ENCODE peak calls at places on chromosomes 5 and 9, in ten cellular contexts. One of them, this sample, is unnamed.

GRCh38 chr5:131163315-131164119 is 1.5 kb downstream of the HINT1 start:
- DNase-seq in neural progenitor cell: peak; percentile 6
- DNase-seq in PC-3: peak; percentile 30
- DNase-seq in lower lobe of right lung: no peak
- DNase-seq in NT2/D1: no peak
- DNase-seq in body of pancreas: no peak
- DNase-seq in suprapubic skin: no peak
- DNase-seq in colonic mucosa: no peak
- DNase-seq in aorta: no peak
- DNase-seq in A549: no peak
- DNase-seq in this sample: no peak

GRCh38 chr5:73129143-73129542 is 8.8 kb downstream of the TMEM171 start:
- DNase-seq in NT2/D1: no peak
- DNase-seq in A549: no peak
- DNase-seq in neural progenitor cell: no peak
- DNase-seq in suprapubic skin: no peak
- DNase-seq in colonic mucosa: peak; percentile 37
- DNase-seq in body of pancreas: no peak
- DNase-seq in PC-3: no peak
- DNase-seq in aorta: no peak
- DNase-seq in lower lobe of right lung: no peak
- DNase-seq in this sample: no peak

GRCh38 chr9:105438136-105438839 is 9.5 kb upstream of the FSD1L start:
- DNase-seq in lower lobe of right lung: no peak
- DNase-seq in NT2/D1: no peak
- DNase-seq in A549: no peak
- DNase-seq in PC-3: no peak
- DNase-seq in body of pancreas: peak; percentile 30
- DNase-seq in neural progenitor cell: no peak
- DNase-seq in colonic mucosa: no peak
- DNase-seq in aorta: no peak
- DNase-seq in suprapubic skin: no peak
- DNase-seq in this sample: no peak

GRCh38 chr9:35519697-35520403 is 29.9 kb downstream of the RUSC2 start:
- DNase-seq in A549: no peak
- DNase-seq in PC-3: no peak
- DNase-seq in neural progenitor cell: no peak
- DNase-seq in suprapubic skin: no peak
- DNase-seq in aorta: no peak
- DNase-seq in lower lobe of right lung: no peak
- DNase-seq in colonic mucosa: no peak
- DNase-seq in body of pancreas: no peak
- DNase-seq in NT2/D1: no peak
- DNase-seq in this sample: no peak

GRCh38 chr5:100758780-100759179 is 144.3 kb downstream of the ST8SIA4 start:
- DNase-seq in neural progenitor cell: no peak
- DNase-seq in NT2/D1: no peak
- DNase-seq in colonic mucosa: no peak
- DNase-seq in A549: no peak
- DNase-seq in PC-3: peak; percentile 32
- DNase-seq in aorta: no peak
- DNase-seq in lower lobe of right lung: no peak
- DNase-seq in suprapubic skin: no peak
- DNase-seq in body of pancreas: no peak
- DNase-seq in this sample: no peak

GRCh38 chr9:81636280-81636653 is 53.1 kb downstream of the TLE1 start:
- DNase-seq in aorta: no peak
- DNase-seq in colonic mucosa: no peak
- DNase-seq in neural progenitor cell: no peak
- DNase-seq in A549: no peak
- DNase-seq in body of pancreas: no peak
- DNase-seq in suprapubic skin: no peak
- DNase-seq in NT2/D1: no peak
- DNase-seq in PC-3: no peak
- DNase-seq in lower lobe of right lung: no peak
- DNase-seq in this sample: no peak

GRCh38 chr5:123819401-123819800 is 307.4 kb downstream of the CSNK1G3 start:
- DNase-seq in body of pancreas: no peak
- DNase-seq in NT2/D1: no peak
- DNase-seq in colonic mucosa: no peak
- DNase-seq in suprapubic skin: no peak
- DNase-seq in A549: no peak
- DNase-seq in neural progenitor cell: no peak
- DNase-seq in lower lobe of right lung: no peak
- DNase-seq in aorta: no peak
- DNase-seq in PC-3: peak; percentile 55
- DNase-seq in this sample: no peak

GRCh38 chr5:36606437-36607113 is at the start of gene SLC1A3:
- DNase-seq in lower lobe of right lung: peak; percentile 55
- DNase-seq in A549: peak; percentile 10
- DNase-seq in aorta: peak; percentile 77
- DNase-seq in NT2/D1: no peak
- DNase-seq in neural progenitor cell: peak; percentile 85
- DNase-seq in body of pancreas: peak; percentile 74
- DNase-seq in suprapubic skin: peak; percentile 71
- DNase-seq in PC-3: peak; percentile 80
- DNase-seq in colonic mucosa: peak; percentile 48
- DNase-seq in this sample: peak; percentile 62

GRCh38 chr5:173451651-173452050 is 123.4 kb upstream of the STC2 start:
- DNase-seq in lower lobe of right lung: no peak
- DNase-seq in neural progenitor cell: no peak
- DNase-seq in PC-3: no peak
- DNase-seq in A549: no peak
- DNase-seq in colonic mucosa: no peak
- DNase-seq in aorta: no peak
- DNase-seq in body of pancreas: no peak
- DNase-seq in NT2/D1: no peak
- DNase-seq in suprapubic skin: no peak
- DNase-seq in this sample: no peak

GRCh38 chr9:109094268-109094667 is 25.5 kb downstream of the TMEM245 start:
- DNase-seq in suprapubic skin: no peak
- DNase-seq in neural progenitor cell: no peak
- DNase-seq in colonic mucosa: no peak
- DNase-seq in aorta: no peak
- DNase-seq in body of pancreas: peak; percentile 45
- DNase-seq in lower lobe of right lung: no peak
- DNase-seq in PC-3: no peak
- DNase-seq in A549: no peak
- DNase-seq in NT2/D1: no peak
- DNase-seq in this sample: no peak

GRCh38 chr9:120583958-120584369 is 4.0 kb upstream of the CDK5RAP2 start:
- DNase-seq in colonic mucosa: peak; percentile 28
- DNase-seq in lower lobe of right lung: no peak
- DNase-seq in suprapubic skin: no peak
- DNase-seq in NT2/D1: no peak
- DNase-seq in neural progenitor cell: no peak
- DNase-seq in PC-3: no peak
- DNase-seq in body of pancreas: peak; percentile 54
- DNase-seq in aorta: no peak
- DNase-seq in A549: peak; percentile 48
- DNase-seq in this sample: no peak

GRCh38 chr5:132877938-132878337 is 4.5 kb downstream of the LEAP2 start:
- DNase-seq in aorta: no peak
- DNase-seq in NT2/D1: no peak
- DNase-seq in PC-3: peak; percentile 16
- DNase-seq in neural progenitor cell: no peak
- DNase-seq in body of pancreas: no peak
- DNase-seq in A549: no peak
- DNase-seq in colonic mucosa: peak; percentile 70
- DNase-seq in lower lobe of right lung: no peak
- DNase-seq in suprapubic skin: no peak
- DNase-seq in this sample: no peak

GRCh38 chr5:32390819-32391591 is 53.5 kb downstream of the ZFR start:
- DNase-seq in PC-3: no peak
- DNase-seq in A549: no peak
- DNase-seq in lower lobe of right lung: no peak
- DNase-seq in NT2/D1: no peak
- DNase-seq in colonic mucosa: no peak
- DNase-seq in aorta: no peak
- DNase-seq in body of pancreas: no peak
- DNase-seq in suprapubic skin: no peak
- DNase-seq in neural progenitor cell: no peak
- DNase-seq in this sample: no peak

DNA sequence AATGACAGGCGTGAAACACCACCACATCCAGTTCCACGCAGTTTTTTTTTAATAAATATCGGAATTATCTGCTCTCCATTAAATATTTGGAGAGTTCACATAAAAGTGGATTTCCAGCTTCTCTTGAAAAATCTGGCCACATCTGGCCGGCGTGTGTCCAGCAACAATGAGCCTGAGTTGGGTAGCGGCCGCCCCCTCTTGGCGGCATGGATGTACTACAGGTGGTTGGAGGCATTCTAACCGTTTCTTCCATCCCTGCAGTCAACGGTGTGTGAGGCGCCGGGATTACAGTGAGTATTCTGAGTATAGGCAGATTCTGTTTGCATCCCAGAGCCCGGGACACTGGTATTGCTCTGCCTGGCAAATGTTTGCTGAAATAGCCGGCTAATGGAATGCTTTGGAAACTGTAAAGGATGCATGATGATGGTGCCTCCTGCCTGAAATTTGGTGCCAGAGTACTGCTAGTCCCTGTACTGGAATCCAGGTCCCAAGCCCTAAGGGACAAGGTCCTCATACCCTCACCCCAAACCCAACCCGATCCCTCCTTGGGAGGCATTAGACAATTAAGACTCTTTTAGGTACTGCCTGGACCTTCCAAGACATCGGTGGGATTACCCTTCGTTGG is 13.6 kb upstream of the GM2A start:
- DNase-seq in aorta: peak; percentile 94
- DNase-seq in colonic mucosa: peak; percentile 53
- DNase-seq in A549: peak; percentile 67
- DNase-seq in suprapubic skin: peak; percentile 89
- DNase-seq in NT2/D1: no peak
- DNase-seq in PC-3: peak; percentile 77
- DNase-seq in body of pancreas: peak; percentile 76
- DNase-seq in lower lobe of right lung: peak; percentile 88
- DNase-seq in neural progenitor cell: peak; percentile 61
- DNase-seq in this sample: peak; percentile 65
- H3K4me1 ChIP-seq in aorta: no peaks in the 10 kb centered on the region
- H3K4me1 ChIP-seq in colonic mucosa: no peaks in the 10 kb centered on the region
- H3K4me1 ChIP-seq in A549: peaks cover 3% of the 10 kb centered on the region
- H3K4me1 ChIP-seq in suprapubic skin: peaks cover 4% of the 10 kb centered on the region
- H3K4me1 ChIP-seq in NT2/D1: peaks cover 10% of the 10 kb centered on the region
- H3K4me1 ChIP-seq in PC-3: peaks cover 5% of the 10 kb centered on the region
- H3K4me1 ChIP-seq in body of pancreas: peaks cover 10% of the 10 kb centered on the region
- H3K4me1 ChIP-seq in lower lobe of right lung: peaks cover 18% of the 10 kb centered on the region
- H3K4me1 ChIP-seq in neural progenitor cell: no peaks in the 10 kb centered on the region
- H3K4me1 ChIP-seq in this sample: no peaks in the 10 kb centered on the region

GRCh38 chr9:92970467-92970923 is 23.2 kb downstream of the FGD3 start:
- DNase-seq in PC-3: peak; percentile 67
- DNase-seq in colonic mucosa: no peak
- DNase-seq in A549: no peak
- DNase-seq in suprapubic skin: peak; percentile 5
- DNase-seq in neural progenitor cell: peak; percentile 91
- DNase-seq in lower lobe of right lung: no peak
- DNase-seq in NT2/D1: peak; percentile 92
- DNase-seq in aorta: no peak
- DNase-seq in body of pancreas: no peak
- DNase-seq in this sample: no peak
- H3K4me1 ChIP-seq in PC-3: peaks cover 21% of the 10 kb centered on the region
- H3K4me1 ChIP-seq in colonic mucosa: no peaks in the 10 kb centered on the region
- H3K4me1 ChIP-seq in A549: no peaks in the 10 kb centered on the region
- H3K4me1 ChIP-seq in suprapubic skin: peaks cover 10% of the 10 kb centered on the region
- H3K4me1 ChIP-seq in neural progenitor cell: peaks cover 27% of the 10 kb centered on the region
- H3K4me1 ChIP-seq in lower lobe of right lung: peaks cover 40% of the 10 kb centered on the region
- H3K4me1 ChIP-seq in NT2/D1: peaks cover 40% of the 10 kb centered on the region
- H3K4me1 ChIP-seq in aorta: no peaks in the 10 kb centered on the region
- H3K4me1 ChIP-seq in body of pancreas: peaks cover 21% of the 10 kb centered on the region
- H3K4me1 ChIP-seq in this sample: no peaks in the 10 kb centered on the region

GRCh38 chr5:137832416-137832815 is 35.2 kb upstream of the MYOT start:
- DNase-seq in lower lobe of right lung: no peak
- DNase-seq in aorta: no peak
- DNase-seq in suprapubic skin: no peak
- DNase-seq in A549: no peak
- DNase-seq in PC-3: no peak
- DNase-seq in NT2/D1: no peak
- DNase-seq in neural progenitor cell: no peak
- DNase-seq in colonic mucosa: no peak
- DNase-seq in body of pancreas: no peak
- DNase-seq in this sample: no peak
- H3K4me1 ChIP-seq in lower lobe of right lung: no peaks in the 10 kb centered on the region
- H3K4me1 ChIP-seq in aorta: peaks cover 2% of the 10 kb centered on the region
- H3K4me1 ChIP-seq in suprapubic skin: peaks cover 16% of the 10 kb centered on the region
- H3K4me1 ChIP-seq in A549: peaks cover 53% of the 10 kb centered on the region
- H3K4me1 ChIP-seq in PC-3: peaks cover 27% of the 10 kb centered on the region
- H3K4me1 ChIP-seq in NT2/D1: no peaks in the 10 kb centered on the region
- H3K4me1 ChIP-seq in neural progenitor cell: peaks cover 10% of the 10 kb centered on the region
- H3K4me1 ChIP-seq in colonic mucosa: no peaks in the 10 kb centered on the region
- H3K4me1 ChIP-seq in body of pancreas: peaks cover 11% of the 10 kb centered on the region
- H3K4me1 ChIP-seq in this sample: peaks cover 56% of the 10 kb centered on the region

GRCh38 chr5:43312699-43313034 is 545 bp downstream of the HMGCS1 start:
- DNase-seq in PC-3: peak; percentile 46
- DNase-seq in body of pancreas: no peak
- DNase-seq in NT2/D1: no peak
- DNase-seq in suprapubic skin: no peak
- DNase-seq in A549: peak; percentile 17
- DNase-seq in colonic mucosa: no peak
- DNase-seq in aorta: no peak
- DNase-seq in lower lobe of right lung: no peak
- DNase-seq in neural progenitor cell: no peak
- DNase-seq in this sample: no peak

GRCh38 chr5:43305948-43306563 is 7.2 kb downstream of the HMGCS1 start:
- DNase-seq in lower lobe of right lung: no peak
- DNase-seq in NT2/D1: peak; percentile 13
- DNase-seq in neural progenitor cell: peak; percentile 67
- DNase-seq in suprapubic skin: no peak
- DNase-seq in A549: peak; percentile 35
- DNase-seq in aorta: no peak
- DNase-seq in colonic mucosa: no peak
- DNase-seq in PC-3: peak; percentile 88
- DNase-seq in body of pancreas: no peak
- DNase-seq in this sample: no peak

GRCh38 chr5:43309657-43310056 is 3.6 kb downstream of the HMGCS1 start:
- DNase-seq in colonic mucosa: no peak
- DNase-seq in NT2/D1: no peak
- DNase-seq in suprapubic skin: no peak
- DNase-seq in PC-3: peak; percentile 58
- DNase-seq in lower lobe of right lung: no peak
- DNase-seq in body of pancreas: no peak
- DNase-seq in neural progenitor cell: peak; percentile 23
- DNase-seq in A549: no peak
- DNase-seq in aorta: no peak
- DNase-seq in this sample: no peak

GRCh38 chr5:43312076-43312620 is 1.1 kb downstream of the HMGCS1 start:
- DNase-seq in body of pancreas: no peak
- DNase-seq in PC-3: no peak
- DNase-seq in NT2/D1: no peak
- DNase-seq in aorta: no peak
- DNase-seq in lower lobe of right lung: no peak
- DNase-seq in neural progenitor cell: peak; percentile 12
- DNase-seq in colonic mucosa: no peak
- DNase-seq in suprapubic skin: no peak
- DNase-seq in A549: no peak
- DNase-seq in this sample: no peak

DNA sequence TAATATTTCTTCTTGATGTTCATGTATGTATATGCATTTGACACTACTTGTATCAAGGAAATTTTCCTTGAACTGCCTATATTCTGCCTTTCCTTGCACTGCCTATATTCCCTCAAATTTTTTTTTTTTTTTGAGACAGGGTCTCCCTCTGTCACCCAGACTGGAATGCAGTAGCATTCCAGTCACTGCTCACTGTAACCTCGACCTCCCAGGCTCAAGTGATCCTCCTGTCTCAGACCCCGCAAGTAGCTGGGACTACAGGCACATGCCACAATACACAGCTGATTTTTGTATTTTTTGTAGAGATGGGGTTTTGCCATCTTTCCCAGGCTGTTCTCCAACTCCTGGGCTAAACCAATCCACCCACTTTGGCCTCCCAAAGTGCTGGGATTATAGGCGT is 4.1 kb downstream of the HMGCS1 start:
- DNase-seq in NT2/D1: no peak
- DNase-seq in A549: no peak
- DNase-seq in body of pancreas: no peak
- DNase-seq in neural progenitor cell: peak; percentile 31
- DNase-seq in suprapubic skin: no peak
- DNase-seq in aorta: no peak
- DNase-seq in lower lobe of right lung: no peak
- DNase-seq in colonic mucosa: no peak
- DNase-seq in PC-3: no peak
- DNase-seq in this sample: no peak
- H3K4me1 ChIP-seq in NT2/D1: no peaks in the 10 kb centered on the region
- H3K4me1 ChIP-seq in A549: peaks cover 52% of the 10 kb centered on the region
- H3K4me1 ChIP-seq in body of pancreas: peaks cover 49% of the 10 kb centered on the region
- H3K4me1 ChIP-seq in neural progenitor cell: peaks cover 56% of the 10 kb centered on the region
- H3K4me1 ChIP-seq in suprapubic skin: peaks cover 47% of the 10 kb centered on the region
- H3K4me1 ChIP-seq in aorta: no peaks in the 10 kb centered on the region
- H3K4me1 ChIP-seq in lower lobe of right lung: peaks cover 29% of the 10 kb centered on the region
- H3K4me1 ChIP-seq in colonic mucosa: peaks cover 7% of the 10 kb centered on the region
- H3K4me1 ChIP-seq in PC-3: peaks cover 37% of the 10 kb centered on the region
- H3K4me1 ChIP-seq in this sample: peaks cover 5% of the 10 kb centered on the region